ENCODE peak calls at places on chromosomes 16 and 17, in ten cellular contexts. K is Calu3, G is neural progenitor cell, V is tibial artery, O is neural crest cell, T is gastrocnemius medialis, A is body of pancreas, S is lower lobe of right lung, Z is HCT116, L is suprapubic skin. B is an unnamed sample.

GRCh38 chr17:49567104-49567521 is 8.6 kb upstream of the NXPH3 start:
- DNase-seq in K (no peak), G (no peak), V (no peak), O (no peak), T (no peak), A (no peak), S (peak), Z (no peak), L (no peak), B (no peak)

GRCh38 chr17:20074001-20074400 is 64.8 kb downstream of the SPECC1 start:
- DNase-seq in K (no peak), G (no peak), V (no peak), O (no peak), T (no peak), A (no peak), S (no peak), Z (no peak), L (no peak), B (no peak)

GRCh38 chr16:303760-304505 is 21.0 kb downstream of the PDIA2 start:
- DNase-seq in K (no peak), G (peak), V (no peak), O (no peak), T (no peak), A (no peak), S (no peak), Z (no peak), L (no peak), B (no peak)

GRCh38 chr16:55370762-55371482 is 46.9 kb downstream of the IRX6 start:
- DNase-seq in K (no peak), G (peak), V (peak), O (peak), T (peak), A (peak), S (peak), Z (no peak), L (peak), B (peak)

GRCh38 chr17:78330570-78331224 is 29.2 kb downstream of the SOCS3 start:
- DNase-seq in K (peak), G (no peak), V (no peak), O (no peak), T (peak), A (no peak), S (no peak), Z (peak), L (no peak), B (peak)

GRCh38 chr17:36793976-36794375 is 143.3 kb upstream of the LHX1 start:
- DNase-seq in K (no peak), G (no peak), V (no peak), O (no peak), T (no peak), A (no peak), S (no peak), Z (no peak), L (no peak), B (no peak)

GRCh38 chr17:17156107-17156506 is 50.0 kb downstream of the PLD6 start:
- DNase-seq in K (no peak), G (no peak), V (no peak), O (no peak), T (no peak), A (no peak), S (no peak), Z (no peak), L (no peak), B (peak)

GRCh38 chr17:41957058-41957868 is 9.3 kb upstream of the CNP start:
- DNase-seq in K (no peak), G (peak), V (no peak), O (no peak), T (no peak), A (no peak), S (no peak), Z (no peak), L (no peak), B (no peak)

GRCh38 chr17:82775033-82775823 is 23.4 kb downstream of the TBCD start:
- DNase-seq in K (peak), G (peak), V (no peak), O (peak), T (peak), A (peak), S (peak), Z (peak), L (no peak), B (peak)

GRCh38 chr16:74501484-74502479 is 80.5 kb upstream of the CLEC18B start:
- DNase-seq in K (no peak), G (no peak), V (no peak), O (no peak), T (no peak), A (no peak), S (no peak), Z (no peak), L (no peak), B (peak)

GRCh38 chr16:14529010-14529669 is 100.9 kb downstream of the PARN start:
- DNase-seq in K (peak), G (peak), V (peak), O (peak), T (peak), A (peak), S (no peak), Z (peak), L (peak), B (peak)

DNA sequence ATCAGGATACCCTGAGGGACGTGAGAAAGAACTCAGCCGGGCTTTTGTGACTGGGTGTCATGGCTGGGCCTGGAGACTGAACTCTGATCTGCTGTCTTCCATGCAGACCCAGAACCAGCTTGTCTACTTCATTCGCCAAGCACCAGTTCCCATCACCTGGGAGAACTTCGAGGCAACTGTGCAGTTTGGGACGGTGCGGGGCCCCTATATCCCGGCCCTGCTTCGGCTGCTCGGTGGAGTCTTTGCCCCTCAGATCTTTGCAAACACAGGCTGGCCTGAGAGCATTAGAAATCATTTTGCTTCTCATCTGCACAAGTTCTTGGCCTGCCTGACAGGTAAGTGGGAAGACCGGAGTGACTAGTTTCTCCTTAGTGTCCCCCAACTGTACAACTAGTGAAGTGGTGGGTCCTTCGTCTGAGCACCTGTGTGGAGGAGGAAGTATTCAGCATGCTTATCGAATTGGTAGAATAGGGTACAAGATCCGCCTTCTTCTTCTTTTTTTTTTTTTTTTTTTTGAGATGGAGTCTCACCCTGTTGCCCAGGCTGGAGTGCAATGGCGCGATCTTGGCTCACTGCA is 15.5 kb downstream of the DNAH2 start:
- DNase-seq in K (no peak), G (no peak), V (no peak), O (no peak), T (no peak), A (no peak), S (no peak), Z (no peak), L (no peak), B (no peak)
- TF ChIP-seq CTCF in K (no peak), G (no peak), V (no peak), O (no peak), T (no peak), A (no peak), S (no peak), Z (no peak), L (no peak), B (no peak)

DNA sequence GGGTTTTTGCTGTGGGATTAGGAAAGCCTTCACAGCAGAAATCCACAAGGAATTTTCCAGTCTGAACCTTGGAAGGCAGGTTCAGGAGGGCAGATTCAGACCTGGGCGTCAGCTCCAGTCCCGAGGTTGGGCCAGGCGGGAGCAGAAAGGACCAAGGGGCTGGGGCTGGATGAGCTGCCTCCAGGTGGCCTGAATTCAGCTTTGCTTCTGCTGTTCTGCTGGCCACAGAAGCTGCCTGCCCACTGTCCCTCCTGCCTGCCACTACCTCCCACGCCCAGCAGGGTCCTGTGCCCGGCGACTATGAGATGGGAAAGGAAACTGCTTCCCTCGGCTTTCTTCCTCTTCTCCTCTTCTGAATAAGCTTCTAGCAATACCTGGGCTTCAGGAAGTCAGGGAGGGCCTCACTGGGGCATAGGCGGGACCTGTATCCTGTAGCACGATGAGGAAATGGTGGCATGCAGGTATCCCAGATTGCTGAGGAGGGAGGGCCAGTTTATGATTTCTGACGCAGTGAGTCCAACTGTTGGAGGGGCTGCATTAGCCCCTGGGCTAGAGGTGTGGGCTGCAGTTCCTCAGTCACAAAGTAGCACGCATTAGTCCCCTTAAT is 18.4 kb downstream of the TBX4 start:
- DNase-seq in K (no peak), G (no peak), V (no peak), O (no peak), T (no peak), A (no peak), S (no peak), Z (no peak), L (peak), B (no peak)
- TF ChIP-seq CTCF in K (no peak), G (no peak), V (no peak), O (no peak), T (no peak), A (no peak), S (no peak), Z (peak), L (no peak), B (no peak)

GRCh38 chr17:44187131-44187899 is 543 bp downstream of the TMUB2 start:
- DNase-seq in K (no peak), G (no peak), V (no peak), O (no peak), T (no peak), A (peak), S (peak), Z (no peak), L (peak), B (peak)

GRCh38 chr17:44183024-44183423 is 3.7 kb upstream of the TMUB2 start:
- DNase-seq in K (no peak), G (no peak), V (no peak), O (no peak), T (no peak), A (no peak), S (no peak), Z (no peak), L (no peak), B (no peak)

GRCh38 chr17:44188757-44189403 is 2.1 kb downstream of the TMUB2 start:
- DNase-seq in K (no peak), G (no peak), V (no peak), O (no peak), T (no peak), A (no peak), S (no peak), Z (no peak), L (no peak), B (no peak)

GRCh38 chr17:44184212-44184810 is 2.5 kb upstream of the TMUB2 start:
- DNase-seq in K (no peak), G (no peak), V (no peak), O (no peak), T (no peak), A (no peak), S (no peak), Z (no peak), L (no peak), B (no peak)

DNA sequence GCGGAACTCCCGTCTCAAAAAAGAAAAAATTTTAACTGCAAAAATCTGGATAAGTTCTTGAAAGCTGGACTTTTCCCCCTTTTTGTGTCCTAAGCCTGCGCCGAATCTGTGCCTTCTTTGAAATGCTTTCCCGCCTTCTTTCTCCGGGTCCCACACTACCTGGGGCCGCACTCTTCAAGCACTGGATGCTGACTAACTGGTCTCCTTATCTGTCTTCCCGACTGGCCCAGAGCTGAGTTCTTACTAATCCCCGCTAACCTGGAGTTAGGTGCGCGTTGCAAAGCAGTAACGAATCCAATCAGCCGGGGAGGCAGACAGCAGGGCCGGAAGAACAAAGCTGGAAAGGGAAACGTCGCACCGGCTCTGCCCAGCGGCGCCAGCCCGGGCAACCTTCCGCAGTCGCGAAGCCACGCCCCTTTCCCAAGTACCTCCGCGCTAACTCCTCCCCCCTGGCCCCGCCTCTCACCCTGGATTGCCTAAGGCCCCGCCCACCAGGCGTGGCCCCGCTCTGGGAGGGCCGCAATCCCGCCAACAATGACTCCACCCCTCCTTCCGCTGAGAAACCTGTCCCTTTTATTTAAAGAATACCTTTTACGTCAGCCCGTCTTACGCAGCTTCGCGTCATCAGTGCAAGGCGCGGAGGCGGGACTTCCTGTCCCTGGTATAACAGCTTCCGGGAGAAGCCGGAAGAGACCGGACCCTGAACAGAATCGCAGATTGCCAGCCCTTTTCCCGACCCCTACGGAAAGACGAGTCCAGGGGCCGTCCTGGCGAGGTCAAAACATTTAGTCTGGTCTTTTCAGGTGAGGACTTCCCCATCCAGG is at the start of gene TMUB2:
- DNase-seq in K (peak), G (peak), V (peak), O (peak), T (peak), A (peak), S (peak), Z (peak), L (peak), B (peak)
- TF ChIP-seq CTCF in K (no peak), G (no peak), V (no peak), O (no peak), T (no peak), A (no peak), S (no peak), Z (no peak), L (no peak), B (no peak)

GRCh38 chr17:76088041-76088867 is 9.3 kb downstream of the ZACN start:
- DNase-seq in K (no peak), G (peak), V (no peak), O (no peak), T (no peak), A (no peak), S (no peak), Z (no peak), L (no peak), B (no peak)
- TF ChIP-seq CTCF in K (no peak), G (peak), V (no peak), O (peak), T (no peak), A (no peak), S (no peak), Z (peak), L (no peak), B (no peak)

DNA sequence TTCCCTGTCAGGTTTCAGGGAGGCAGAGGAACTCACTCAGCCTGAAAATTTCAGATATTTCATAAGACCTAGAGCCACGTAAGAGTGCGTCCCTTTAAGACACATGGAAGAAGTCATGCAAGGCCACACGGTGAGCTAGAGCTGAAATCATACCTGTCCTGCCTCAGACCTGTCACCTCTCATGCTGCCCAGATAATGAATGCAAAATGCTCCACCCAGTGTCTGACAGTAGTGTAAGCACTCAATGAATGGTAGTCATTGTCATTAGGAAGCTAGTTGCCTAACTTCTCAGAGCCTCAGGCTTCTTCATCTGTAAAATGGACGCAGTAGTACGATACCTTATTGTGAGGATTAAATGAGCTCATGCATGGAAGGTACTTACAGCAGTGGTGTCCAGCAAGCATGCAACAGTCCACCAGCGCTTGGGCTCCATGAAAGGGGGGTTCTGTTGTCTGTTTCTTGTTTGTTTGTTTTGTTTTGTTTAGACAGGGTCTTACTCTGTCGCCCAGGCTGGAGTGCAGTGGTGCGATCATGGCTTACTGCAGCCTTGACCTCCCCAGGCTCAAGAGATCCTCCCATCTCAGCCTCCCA is 60.7 kb downstream of the WSB1 start:
- DNase-seq in K (peak), G (no peak), V (no peak), O (no peak), T (no peak), A (peak), S (no peak), Z (no peak), L (no peak), B (no peak)
- TF ChIP-seq CTCF in K (no peak), G (no peak), V (no peak), O (no peak), T (no peak), A (no peak), S (no peak), Z (no peak), L (no peak), B (no peak)

GRCh38 chr17:69300222-69300621 is 26.7 kb downstream of the ABCA5 start:
- DNase-seq in K (no peak), G (no peak), V (no peak), O (no peak), T (peak), A (no peak), S (no peak), Z (no peak), L (no peak), B (no peak)
- TF ChIP-seq CTCF in K (no peak), G (no peak), V (no peak), O (no peak), T (no peak), A (no peak), S (no peak), Z (no peak), L (no peak), B (no peak)